ENCODE peak calls at places on chromosomes 3 and 15, in eight cellular contexts. One of them, this sample, is unnamed.
A peak's percentile ranks its signal among the peaks of the same experiment; 100 is the strongest.

GRCh38 chr3:14256561-14257342 is 78.1 kb downstream of the LSM3 start:
- DNase-seq in neural progenitor cell: peak; percentile 58
- DNase-seq in adrenal gland: peak; percentile 84
- DNase-seq in PC-3: no peak
- DNase-seq in esophagus squamous epithelium: no peak
- DNase-seq in OCI-LY7: peak; percentile 55
- DNase-seq in esophagus muscularis mucosa: no peak
- DNase-seq in endodermal cell: peak; percentile 71
- DNase-seq in this sample: no peak

GRCh38 chr3:70919661-70920060 is 607.2 kb upstream of the MDFIC2 start:
- DNase-seq in neural progenitor cell: no peak
- DNase-seq in adrenal gland: no peak
- DNase-seq in PC-3: no peak
- DNase-seq in esophagus squamous epithelium: no peak
- DNase-seq in OCI-LY7: no peak
- DNase-seq in esophagus muscularis mucosa: no peak
- DNase-seq in endodermal cell: no peak
- DNase-seq in this sample: no peak

GRCh38 chr3:46386206-46386605 is 15.5 kb downstream of the CCR5 start:
- DNase-seq in neural progenitor cell: no peak
- DNase-seq in adrenal gland: no peak
- DNase-seq in PC-3: peak; percentile 90
- DNase-seq in esophagus squamous epithelium: no peak
- DNase-seq in OCI-LY7: no peak
- DNase-seq in esophagus muscularis mucosa: no peak
- DNase-seq in endodermal cell: no peak
- DNase-seq in this sample: no peak

GRCh38 chr3:64049832-64050231 is 26.5 kb upstream of the PSMD6 start:
- DNase-seq in neural progenitor cell: peak; percentile 81
- DNase-seq in adrenal gland: no peak
- DNase-seq in PC-3: no peak
- DNase-seq in esophagus squamous epithelium: no peak
- DNase-seq in OCI-LY7: no peak
- DNase-seq in esophagus muscularis mucosa: no peak
- DNase-seq in endodermal cell: peak; percentile 86
- DNase-seq in this sample: no peak

GRCh38 chr3:151169262-151169661 is 33.8 kb downstream of the GPR171 start:
- DNase-seq in neural progenitor cell: no peak
- DNase-seq in adrenal gland: peak; percentile 30
- DNase-seq in PC-3: no peak
- DNase-seq in esophagus squamous epithelium: no peak
- DNase-seq in OCI-LY7: no peak
- DNase-seq in esophagus muscularis mucosa: no peak
- DNase-seq in endodermal cell: no peak
- DNase-seq in this sample: no peak

GRCh38 chr3:60755094-60755493 is 496.2 kb downstream of the FHIT start:
- DNase-seq in neural progenitor cell: peak; percentile 56
- DNase-seq in adrenal gland: no peak
- DNase-seq in PC-3: peak; percentile 32
- DNase-seq in esophagus squamous epithelium: no peak
- DNase-seq in OCI-LY7: no peak
- DNase-seq in esophagus muscularis mucosa: no peak
- DNase-seq in endodermal cell: peak; percentile 88
- DNase-seq in this sample: no peak

GRCh38 chr3:185152433-185153169 is at the start of gene C3orf70:
- DNase-seq in neural progenitor cell: peak; percentile 79
- DNase-seq in adrenal gland: peak; percentile 32
- DNase-seq in PC-3: peak; percentile 15
- DNase-seq in esophagus squamous epithelium: no peak
- DNase-seq in OCI-LY7: no peak
- DNase-seq in esophagus muscularis mucosa: no peak
- DNase-seq in endodermal cell: peak; percentile 82
- DNase-seq in this sample: peak; percentile 46

GRCh38 chr15:40146037-40146436 is 14.8 kb upstream of the BUB1B start:
- DNase-seq in neural progenitor cell: no peak
- DNase-seq in adrenal gland: no peak
- DNase-seq in PC-3: peak; percentile 68
- DNase-seq in esophagus squamous epithelium: no peak
- DNase-seq in OCI-LY7: no peak
- DNase-seq in esophagus muscularis mucosa: no peak
- DNase-seq in endodermal cell: peak; percentile 44
- DNase-seq in this sample: no peak

GRCh38 chr3:143601738-143602480 is 246.4 kb downstream of the SLC9A9 start:
- DNase-seq in neural progenitor cell: no peak
- DNase-seq in adrenal gland: no peak
- DNase-seq in PC-3: peak; percentile 25
- DNase-seq in esophagus squamous epithelium: no peak
- DNase-seq in OCI-LY7: no peak
- DNase-seq in esophagus muscularis mucosa: no peak
- DNase-seq in endodermal cell: no peak
- DNase-seq in this sample: no peak

GRCh38 chr3:128649264-128649663 is 1.4 kb downstream of the RPN1 start:
- DNase-seq in neural progenitor cell: peak; percentile 7
- DNase-seq in adrenal gland: no peak
- DNase-seq in PC-3: peak; percentile 4
- DNase-seq in esophagus squamous epithelium: no peak
- DNase-seq in OCI-LY7: no peak
- DNase-seq in esophagus muscularis mucosa: no peak
- DNase-seq in endodermal cell: no peak
- DNase-seq in this sample: no peak

GRCh38 chr3:156449712-156450574 is 105.0 kb downstream of the SSR3 start:
- DNase-seq in neural progenitor cell: peak; percentile 48
- DNase-seq in adrenal gland: no peak
- DNase-seq in PC-3: peak; percentile 64
- DNase-seq in esophagus squamous epithelium: no peak
- DNase-seq in OCI-LY7: peak; percentile 29
- DNase-seq in esophagus muscularis mucosa: no peak
- DNase-seq in endodermal cell: no peak
- DNase-seq in this sample: no peak

GRCh38 chr3:132038198-132038825 is 3.5 kb upstream of the CPNE4 start:
- DNase-seq in neural progenitor cell: peak; percentile 44
- DNase-seq in adrenal gland: no peak
- DNase-seq in PC-3: peak; percentile 60
- DNase-seq in esophagus squamous epithelium: no peak
- DNase-seq in OCI-LY7: peak; percentile 20
- DNase-seq in esophagus muscularis mucosa: no peak
- DNase-seq in endodermal cell: no peak
- DNase-seq in this sample: no peak

GRCh38 chr15:100958326-100959065 is 39.3 kb downstream of the LRRK1 start:
- DNase-seq in neural progenitor cell: no peak
- DNase-seq in adrenal gland: no peak
- DNase-seq in PC-3: peak; percentile 77
- DNase-seq in esophagus squamous epithelium: no peak
- DNase-seq in OCI-LY7: no peak
- DNase-seq in esophagus muscularis mucosa: no peak
- DNase-seq in endodermal cell: no peak
- DNase-seq in this sample: no peak

GRCh38 chr15:64574220-64574994 is 114.0 kb downstream of the ZNF609 start:
- DNase-seq in neural progenitor cell: no peak
- DNase-seq in adrenal gland: no peak
- DNase-seq in PC-3: peak; percentile 24
- DNase-seq in esophagus squamous epithelium: no peak
- DNase-seq in OCI-LY7: no peak
- DNase-seq in esophagus muscularis mucosa: no peak
- DNase-seq in endodermal cell: no peak
- DNase-seq in this sample: no peak
- TF ChIP-seq CTCF in neural progenitor cell: no peak
- TF ChIP-seq CTCF in adrenal gland: no peak
- TF ChIP-seq CTCF in PC-3: no peak
- TF ChIP-seq CTCF in esophagus squamous epithelium: no peak
- TF ChIP-seq CTCF in OCI-LY7: no peak
- TF ChIP-seq CTCF in esophagus muscularis mucosa: no peak
- TF ChIP-seq CTCF in endodermal cell: no peak
- TF ChIP-seq CTCF in this sample: no peak

DNA sequence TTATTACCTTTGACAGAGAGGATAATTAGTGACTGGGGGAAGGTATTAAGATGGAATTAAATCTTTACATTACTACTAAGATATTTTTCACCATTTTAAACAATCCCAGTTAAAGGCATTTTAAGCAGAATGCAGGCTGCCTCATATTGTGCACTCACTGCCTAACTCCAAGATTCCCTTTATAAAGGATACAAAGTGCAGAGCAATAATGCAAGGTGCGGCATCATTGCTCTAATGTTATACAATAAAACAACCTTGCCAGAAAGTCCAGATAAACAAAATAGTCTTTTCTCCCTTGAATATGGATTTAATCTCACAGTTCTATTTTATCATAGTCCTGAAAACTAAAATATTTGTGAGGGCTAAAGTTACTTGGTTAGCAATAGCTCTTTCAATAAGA is 1031.6 kb upstream of the SEMA6D start:
- DNase-seq in neural progenitor cell: no peak
- DNase-seq in adrenal gland: no peak
- DNase-seq in PC-3: no peak
- DNase-seq in esophagus squamous epithelium: no peak
- DNase-seq in OCI-LY7: no peak
- DNase-seq in esophagus muscularis mucosa: no peak
- DNase-seq in endodermal cell: no peak
- DNase-seq in this sample: no peak
- H3K36me3 ChIP-seq in neural progenitor cell: no peaks in the 10 kb centered on the region
- H3K36me3 ChIP-seq in adrenal gland: no peaks in the 10 kb centered on the region
- H3K36me3 ChIP-seq in PC-3: no peaks in the 10 kb centered on the region
- H3K36me3 ChIP-seq in esophagus squamous epithelium: no peaks in the 10 kb centered on the region
- H3K36me3 ChIP-seq in OCI-LY7: no peaks in the 10 kb centered on the region
- H3K36me3 ChIP-seq in esophagus muscularis mucosa: no peaks in the 10 kb centered on the region
- H3K36me3 ChIP-seq in endodermal cell: no peaks in the 10 kb centered on the region
- H3K36me3 ChIP-seq in this sample: no peaks in the 10 kb centered on the region

DNA sequence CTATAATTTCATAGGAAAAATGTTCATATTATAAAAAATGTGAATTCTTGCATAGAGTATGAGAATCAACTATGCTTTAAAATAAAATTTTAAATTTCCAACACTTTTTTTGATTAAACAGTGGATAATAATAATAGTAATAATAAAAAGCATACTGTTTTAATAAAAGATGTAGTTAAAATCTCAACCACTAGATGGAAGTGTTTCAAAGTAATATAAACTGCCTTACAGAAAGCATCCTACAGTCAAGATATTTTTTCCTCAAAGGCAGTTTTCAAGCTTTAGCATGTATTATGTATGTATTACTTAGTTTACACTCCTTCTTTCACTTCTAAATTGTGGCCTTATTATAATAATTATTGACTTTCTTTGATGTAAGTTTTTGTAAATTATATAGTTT is 217.5 kb downstream of the CHL1 start:
- DNase-seq in neural progenitor cell: peak; percentile 18
- DNase-seq in adrenal gland: no peak
- DNase-seq in PC-3: peak; percentile 57
- DNase-seq in esophagus squamous epithelium: no peak
- DNase-seq in OCI-LY7: peak; percentile 43
- DNase-seq in esophagus muscularis mucosa: no peak
- DNase-seq in endodermal cell: no peak
- DNase-seq in this sample: no peak
- TF ChIP-seq CTCF in neural progenitor cell: peak; percentile 63
- TF ChIP-seq CTCF in adrenal gland: no peak
- TF ChIP-seq CTCF in PC-3: peak; percentile 53
- TF ChIP-seq CTCF in esophagus squamous epithelium: no peak
- TF ChIP-seq CTCF in OCI-LY7: peak; percentile 78
- TF ChIP-seq CTCF in esophagus muscularis mucosa: peak; percentile 37
- TF ChIP-seq CTCF in endodermal cell: peak; percentile 78
- TF ChIP-seq CTCF in this sample: no peak

DNA sequence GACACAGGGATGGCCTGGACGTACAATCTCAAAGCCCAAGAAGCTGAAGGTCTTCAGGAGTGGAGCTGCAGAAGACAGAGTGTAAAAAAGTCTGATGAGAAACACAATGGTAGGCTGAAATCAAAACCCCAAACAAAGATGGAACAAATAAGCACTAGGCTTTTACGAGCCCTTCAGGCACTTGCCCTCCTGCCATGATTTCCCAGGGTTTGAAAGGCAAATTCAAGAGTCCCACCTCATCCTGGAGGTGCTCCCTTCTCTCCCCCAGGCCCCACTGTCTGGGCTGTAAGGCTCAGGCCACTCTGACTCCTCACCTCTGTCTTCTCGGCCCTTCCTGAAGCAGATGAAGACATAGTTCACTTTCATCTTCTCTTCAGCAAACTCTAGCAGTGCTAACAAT is 86.6 kb downstream of the RBPMS2 start:
- DNase-seq in neural progenitor cell: no peak
- DNase-seq in adrenal gland: no peak
- DNase-seq in PC-3: no peak
- DNase-seq in esophagus squamous epithelium: no peak
- DNase-seq in OCI-LY7: no peak
- DNase-seq in esophagus muscularis mucosa: no peak
- DNase-seq in endodermal cell: no peak
- DNase-seq in this sample: no peak
- H3K36me3 ChIP-seq in neural progenitor cell: peaks cover 12% of the 10 kb centered on the region
- H3K36me3 ChIP-seq in adrenal gland: no peaks in the 10 kb centered on the region
- H3K36me3 ChIP-seq in PC-3: peaks cover 12% of the 10 kb centered on the region
- H3K36me3 ChIP-seq in esophagus squamous epithelium: peaks cover 94% of the 10 kb centered on the region
- H3K36me3 ChIP-seq in OCI-LY7: peaks cover 66% of the 10 kb centered on the region
- H3K36me3 ChIP-seq in esophagus muscularis mucosa: peaks cover 66% of the 10 kb centered on the region
- H3K36me3 ChIP-seq in endodermal cell: peaks cover 87% of the 10 kb centered on the region
- H3K36me3 ChIP-seq in this sample: no peaks in the 10 kb centered on the region

GRCh38 chr15:62999923-63000484 is 42.5 kb upstream of the TPM1 start:
- DNase-seq in neural progenitor cell: peak; percentile 81
- DNase-seq in adrenal gland: no peak
- DNase-seq in PC-3: no peak
- DNase-seq in esophagus squamous epithelium: no peak
- DNase-seq in OCI-LY7: no peak
- DNase-seq in esophagus muscularis mucosa: no peak
- DNase-seq in endodermal cell: peak; percentile 51
- DNase-seq in this sample: no peak
- TF ChIP-seq CTCF in neural progenitor cell: no peak
- TF ChIP-seq CTCF in adrenal gland: no peak
- TF ChIP-seq CTCF in PC-3: no peak
- TF ChIP-seq CTCF in esophagus squamous epithelium: no peak
- TF ChIP-seq CTCF in OCI-LY7: no peak
- TF ChIP-seq CTCF in esophagus muscularis mucosa: no peak
- TF ChIP-seq CTCF in endodermal cell: no peak
- TF ChIP-seq CTCF in this sample: no peak

GRCh38 chr3:152444029-152444641 is 175.4 kb downstream of the MBNL1 start:
- DNase-seq in neural progenitor cell: peak; percentile 28
- DNase-seq in adrenal gland: no peak
- DNase-seq in PC-3: peak; percentile 78
- DNase-seq in esophagus squamous epithelium: no peak
- DNase-seq in OCI-LY7: peak; percentile 71
- DNase-seq in esophagus muscularis mucosa: no peak
- DNase-seq in endodermal cell: no peak
- DNase-seq in this sample: no peak

GRCh38 chr3:152448091-152448490 is 179.4 kb downstream of the MBNL1 start:
- DNase-seq in neural progenitor cell: no peak
- DNase-seq in adrenal gland: no peak
- DNase-seq in PC-3: peak; percentile 23
- DNase-seq in esophagus squamous epithelium: no peak
- DNase-seq in OCI-LY7: no peak
- DNase-seq in esophagus muscularis mucosa: no peak
- DNase-seq in endodermal cell: no peak
- DNase-seq in this sample: no peak

GRCh38 chr3:152447509-152447908 is 178.8 kb downstream of the MBNL1 start:
- DNase-seq in neural progenitor cell: no peak
- DNase-seq in adrenal gland: no peak
- DNase-seq in PC-3: no peak
- DNase-seq in esophagus squamous epithelium: no peak
- DNase-seq in OCI-LY7: no peak
- DNase-seq in esophagus muscularis mucosa: no peak
- DNase-seq in endodermal cell: no peak
- DNase-seq in this sample: no peak

GRCh38 chr3:152445227-152445626 is 176.5 kb downstream of the MBNL1 start:
- DNase-seq in neural progenitor cell: no peak
- DNase-seq in adrenal gland: no peak
- DNase-seq in PC-3: no peak
- DNase-seq in esophagus squamous epithelium: no peak
- DNase-seq in OCI-LY7: no peak
- DNase-seq in esophagus muscularis mucosa: no peak
- DNase-seq in endodermal cell: no peak
- DNase-seq in this sample: no peak

GRCh38 chr3:152446495-152446894 is 177.8 kb downstream of the MBNL1 start:
- DNase-seq in neural progenitor cell: no peak
- DNase-seq in adrenal gland: no peak
- DNase-seq in PC-3: no peak
- DNase-seq in esophagus squamous epithelium: no peak
- DNase-seq in OCI-LY7: no peak
- DNase-seq in esophagus muscularis mucosa: no peak
- DNase-seq in endodermal cell: no peak
- DNase-seq in this sample: no peak
- H3K36me3 ChIP-seq in neural progenitor cell: no peaks in the 10 kb centered on the region
- H3K36me3 ChIP-seq in adrenal gland: no peaks in the 10 kb centered on the region
- H3K36me3 ChIP-seq in PC-3: peaks cover 22% of the 10 kb centered on the region
- H3K36me3 ChIP-seq in esophagus squamous epithelium: peaks cover 68% of the 10 kb centered on the region
- H3K36me3 ChIP-seq in OCI-LY7: peaks cover 55% of the 10 kb centered on the region
- H3K36me3 ChIP-seq in esophagus muscularis mucosa: no peaks in the 10 kb centered on the region
- H3K36me3 ChIP-seq in endodermal cell: no peaks in the 10 kb centered on the region
- H3K36me3 ChIP-seq in this sample: no peaks in the 10 kb centered on the region